ENCODE peak calls at places on chromosome 3, in nine cellular contexts. K is AG04450, R is mammary epithelial cell, I is A549, Y is cardiac fibroblast, T is AG09309, X is GM13976, Q is glutamatergic neuron, L is fibroblast of pulmonary artery. H is an unnamed sample.

GRCh38 chr3:72482589-72483249 is 365.5 kb downstream of the SHQ1 start:
- DNase-seq in Y (peak), Q (no peak), R (peak), I (peak), L (peak), X (peak), T (peak), K (peak), H (peak)

GRCh38 chr3:176840604-176841287 is 356.5 kb downstream of the TBL1XR1 start:
- DNase-seq in Q (no peak), X (no peak), T (no peak), K (no peak), Y (no peak), I (no peak), R (no peak), L (no peak), H (no peak)

GRCh38 chr3:116139607-116140006 is 305.7 kb downstream of the LSAMP start:
- DNase-seq in L (peak), Q (no peak), T (no peak), R (peak), X (no peak), K (no peak), Y (no peak), I (no peak), H (no peak)

GRCh38 chr3:148605551-148605950 is 92.2 kb upstream of the AGTR1 start:
- DNase-seq in I (no peak), L (no peak), K (no peak), Y (peak), R (no peak), Q (no peak), T (no peak), X (no peak), H (no peak)

GRCh38 chr3:15903164-15903563 is 105.4 kb upstream of the ANKRD28 start:
- DNase-seq in T (peak), Q (no peak), L (peak), K (no peak), X (no peak), I (no peak), R (peak), Y (peak), H (no peak)

GRCh38 chr3:140216249-140216648 is 281.3 kb downstream of the CLSTN2 start:
- DNase-seq in K (no peak), X (peak), Q (no peak), Y (no peak), L (no peak), R (peak), I (peak), T (no peak), H (peak)

GRCh38 chr3:145942052-145942451 is 218.9 kb downstream of the PLOD2 start:
- DNase-seq in I (no peak), K (no peak), Y (no peak), R (peak), Q (no peak), L (no peak), T (no peak), X (no peak), H (no peak)

GRCh38 chr3:117752984-117753717 is 1043.6 kb downstream of the TUSC7 start:
- DNase-seq in I (no peak), L (peak), X (no peak), K (peak), Y (no peak), R (no peak), T (peak), Q (no peak), H (no peak)

GRCh38 chr3:183825380-183826161 is at the start of gene MAP6D1:
- DNase-seq in T (no peak), L (peak), R (peak), Q (peak), X (peak), Y (peak), K (no peak), I (peak), H (peak)

GRCh38 chr3:160135850-160136249 is 89.4 kb upstream of the C3orf80 start:
- DNase-seq in T (no peak), R (no peak), L (no peak), Y (no peak), Q (no peak), X (no peak), K (no peak), I (no peak), H (no peak)
- TF ChIP-seq CTCF in T (no peak), R (no peak), L (no peak), Y (no peak), Q (no peak), X (no peak), K (no peak), I (no peak), H (no peak)

GRCh38 chr3:4982773-4983738 is 3.8 kb downstream of the BHLHE40 start:
- DNase-seq in X (no peak), T (no peak), I (peak), K (no peak), Y (peak), R (peak), Q (no peak), L (peak), H (no peak)

GRCh38 chr3:4983739-4984510 is 4.7 kb downstream of the BHLHE40 start:
- DNase-seq in I (peak), Q (no peak), L (peak), X (peak), R (peak), K (peak), T (peak), Y (peak), H (peak)

GRCh38 chr3:4980229-4981159 is 1.3 kb downstream of the BHLHE40 start:
- DNase-seq in R (peak), T (peak), Y (peak), Q (peak), X (peak), I (peak), L (peak), K (peak), H (peak)

GRCh38 chr3:4981160-4981687 is 2.0 kb downstream of the BHLHE40 start:
- DNase-seq in I (peak), R (no peak), X (no peak), Q (no peak), Y (peak), T (no peak), L (peak), K (no peak), H (no peak)

DNA sequence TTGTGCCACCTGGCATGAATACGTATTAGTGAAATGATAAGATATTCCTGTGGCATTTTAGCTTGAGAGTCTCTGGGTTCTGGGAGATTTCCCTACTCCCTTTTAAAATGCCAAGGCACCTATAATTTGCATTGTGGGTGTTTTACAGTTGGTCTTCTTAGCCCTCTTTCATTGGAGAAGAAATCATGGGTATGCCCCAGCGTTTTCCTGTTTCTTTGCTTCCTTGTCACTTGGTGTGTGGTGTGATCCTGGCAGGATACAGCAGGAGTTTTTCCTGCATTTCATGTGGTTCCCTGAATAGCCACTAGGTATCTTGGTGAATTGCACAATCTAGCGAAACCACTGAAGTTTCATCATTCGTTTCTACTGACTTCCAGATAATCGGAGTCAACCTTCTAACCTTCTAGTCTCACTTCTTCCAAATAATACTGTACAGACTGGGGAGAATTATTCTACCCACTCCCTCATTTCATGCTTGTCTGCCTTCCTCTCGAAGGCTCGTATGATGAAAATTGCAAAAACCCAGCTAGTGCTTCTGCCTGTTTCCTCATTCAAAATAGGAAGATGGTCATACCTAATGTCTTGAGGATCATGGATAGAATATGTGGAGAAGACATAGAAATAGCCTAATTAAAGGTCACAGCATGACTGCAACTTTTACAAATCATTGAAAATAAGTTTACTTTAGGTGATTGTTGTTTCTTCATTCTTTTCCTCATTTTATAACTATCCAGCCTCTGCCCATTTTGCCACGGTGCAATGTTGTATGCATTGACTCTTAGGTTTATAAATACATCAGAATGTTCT is 2.7 kb downstream of the BHLHE40 start:
- DNase-seq in K (no peak), I (peak), R (peak), T (no peak), X (no peak), L (peak), Y (peak), Q (no peak), H (no peak)
- TF ChIP-seq CTCF in K (peak), I (no peak), R (peak), T (peak), X (no peak), L (peak), Y (peak), Q (peak), H (no peak)

GRCh38 chr3:99023590-99024192 is 122.2 kb upstream of the DCBLD2 start:
- DNase-seq in R (peak), K (peak), I (peak), Y (peak), X (no peak), T (no peak), Q (no peak), L (peak), H (peak)
- TF ChIP-seq CTCF in R (peak), K (peak), I (peak), Y (peak), X (peak), T (peak), Q (peak), L (peak), H (peak)

DNA sequence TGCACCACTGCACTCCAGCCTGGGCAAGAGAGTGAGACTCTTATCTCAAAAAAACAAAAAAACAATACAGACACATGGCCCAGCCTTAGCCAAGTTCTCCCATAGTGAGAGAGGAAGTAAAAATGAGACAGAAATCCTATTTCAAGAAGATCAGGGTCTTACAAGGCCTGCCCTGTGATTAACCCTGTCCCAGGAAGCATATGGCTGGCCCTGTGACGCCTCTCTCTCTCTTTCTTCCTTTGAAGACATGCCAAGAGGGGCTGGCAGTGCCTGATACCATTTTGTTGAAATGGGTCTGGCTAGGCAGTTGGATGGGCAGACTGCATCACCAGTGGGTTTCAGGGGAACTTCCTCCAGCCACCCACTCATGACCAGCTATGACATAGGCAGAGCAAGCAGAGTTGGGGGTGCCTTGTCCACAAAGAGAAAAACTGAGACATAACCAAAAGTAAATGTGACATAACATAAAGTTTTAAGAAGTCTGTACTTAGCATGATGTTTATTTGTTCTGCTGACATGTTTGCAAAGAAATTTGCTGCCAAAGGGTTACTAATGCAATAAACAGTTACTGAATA is 31.4 kb upstream of the MANF start:
- DNase-seq in R (no peak), L (peak), Q (no peak), X (no peak), K (no peak), Y (peak), I (no peak), T (no peak), H (no peak)
- TF ChIP-seq CTCF in R (no peak), L (no peak), Q (no peak), X (no peak), K (no peak), Y (no peak), I (no peak), T (no peak), H (no peak)

DNA sequence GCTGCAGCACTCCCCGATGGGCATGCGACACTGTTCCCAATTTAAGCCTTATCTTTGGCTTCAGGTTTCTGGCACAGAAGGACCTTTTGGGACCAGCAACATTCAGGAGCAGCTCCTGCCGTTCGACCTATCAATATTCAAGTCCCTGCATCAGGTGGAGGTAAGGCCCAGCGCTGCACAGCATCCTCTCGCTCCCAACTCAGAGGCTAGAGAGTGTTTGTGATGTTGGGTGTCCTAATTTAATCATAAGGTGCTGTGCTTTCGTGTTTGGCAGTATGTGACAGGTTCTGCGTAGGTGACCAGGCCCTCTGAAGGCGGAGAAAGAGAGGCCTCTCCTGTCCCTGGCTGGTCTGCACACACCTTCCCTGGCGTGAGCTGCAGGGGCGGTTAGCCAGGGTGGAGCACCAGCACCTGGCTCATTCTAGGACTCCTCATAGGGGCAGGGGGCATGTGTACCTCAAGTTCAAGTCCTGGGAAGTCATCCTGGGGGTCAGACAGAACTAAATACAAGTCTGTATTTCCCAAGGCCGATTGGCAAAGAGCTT is 16.9 kb downstream of the NISCH start:
- DNase-seq in X (no peak), K (no peak), Q (no peak), I (no peak), R (no peak), L (no peak), Y (no peak), T (no peak), H (no peak)
- TF ChIP-seq CTCF in X (no peak), K (no peak), Q (no peak), I (no peak), R (no peak), L (no peak), Y (no peak), T (no peak), H (no peak)

DNA sequence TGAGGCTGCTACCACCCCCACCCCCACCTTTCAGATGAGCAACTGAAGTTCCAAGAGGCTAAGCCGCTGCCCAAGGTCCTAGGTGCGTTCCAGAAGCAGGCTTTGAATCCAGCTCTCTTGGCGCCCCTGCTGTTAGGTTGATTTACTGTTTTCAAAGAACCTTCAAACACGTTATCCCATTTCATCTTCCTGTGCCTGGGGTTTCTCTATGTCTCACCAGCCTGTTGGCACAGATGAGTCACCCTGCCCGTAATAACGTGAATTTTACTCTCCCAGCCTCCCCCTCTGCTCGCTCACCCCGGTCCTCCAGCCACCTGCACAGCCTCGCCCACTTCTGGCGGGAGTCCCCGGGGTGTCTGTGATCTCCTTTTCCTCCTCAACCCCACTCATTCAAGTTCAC is 13.1 kb upstream of the TSEN2 start:
- DNase-seq in Y (no peak), Q (no peak), R (peak), T (no peak), I (peak), L (no peak), X (no peak), K (no peak), H (no peak)
- TF ChIP-seq CTCF in Y (no peak), Q (no peak), R (no peak), T (no peak), I (peak), L (no peak), X (no peak), K (no peak), H (no peak)

GRCh38 chr3:80688814-80689213 is 921.0 kb upstream of the ROBO1 start:
- DNase-seq in I (peak), Q (no peak), K (no peak), L (peak), X (no peak), R (no peak), T (no peak), Y (peak), H (no peak)
- TF ChIP-seq CTCF in I (peak), Q (peak), K (peak), L (peak), X (no peak), R (no peak), T (no peak), Y (peak), H (no peak)

GRCh38 chr3:36765104-36765503 is 751 bp upstream of the DCLK3 start:
- DNase-seq in R (no peak), I (no peak), Y (no peak), K (no peak), Q (no peak), X (no peak), T (no peak), L (no peak), H (no peak)

GRCh38 chr3:36769926-36770325 is 5.6 kb upstream of the DCLK3 start:
- DNase-seq in Y (no peak), L (no peak), I (no peak), X (no peak), R (no peak), K (no peak), Q (no peak), T (no peak), H (no peak)

GRCh38 chr3:36764704-36765038 is 318 bp upstream of the DCLK3 start:
- DNase-seq in I (no peak), X (no peak), K (no peak), T (no peak), Y (no peak), L (no peak), Q (no peak), R (no peak), H (no peak)

GRCh38 chr3:36763111-36763849 is 1.1 kb downstream of the DCLK3 start:
- DNase-seq in Y (no peak), Q (no peak), R (no peak), K (no peak), T (no peak), I (no peak), X (no peak), L (no peak), H (no peak)

DNA sequence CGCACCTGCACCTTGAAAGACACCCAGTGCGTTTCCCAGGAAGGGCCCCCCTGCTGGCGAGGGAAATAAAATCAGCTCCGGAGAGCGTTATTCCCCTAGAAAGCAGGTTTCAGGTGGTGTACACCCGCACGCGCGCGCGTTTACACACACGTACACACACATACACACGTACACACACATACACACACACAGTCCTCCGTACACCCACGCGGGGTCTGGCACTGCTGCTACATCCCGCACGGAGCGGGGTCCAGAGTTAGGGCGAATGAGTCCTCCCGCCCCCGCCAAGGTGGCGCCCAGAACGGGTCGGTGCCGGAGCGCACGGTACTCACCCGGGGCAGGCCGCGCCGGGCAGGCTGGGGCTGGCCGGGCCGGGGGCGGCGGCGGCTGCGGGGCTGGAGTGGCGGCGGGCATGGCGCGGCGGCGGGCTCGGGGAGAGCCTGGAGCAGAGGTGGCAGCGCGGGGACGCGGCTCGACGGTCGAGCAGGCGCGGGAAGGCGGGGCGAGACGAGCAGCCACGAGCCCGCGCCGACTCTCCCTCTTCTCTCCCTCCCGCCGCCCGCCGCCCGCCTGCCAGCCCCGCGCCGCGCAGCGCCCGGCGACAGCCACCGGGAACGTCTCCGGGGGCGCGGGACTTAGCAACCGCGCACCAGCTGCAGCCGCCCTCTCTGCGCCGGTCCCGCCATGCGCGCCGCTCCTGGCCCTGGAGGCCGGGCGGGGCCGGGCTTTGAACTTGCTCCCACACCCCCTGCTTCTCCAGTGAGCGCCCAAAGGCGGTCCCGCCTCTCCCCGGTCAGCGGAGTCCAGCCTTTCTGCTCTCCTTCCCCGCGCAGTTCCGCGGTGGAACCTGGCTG is at the start of gene DCLK3:
- DNase-seq in I (no peak), K (no peak), Q (peak), Y (no peak), R (no peak), T (no peak), X (peak), L (no peak), H (no peak)
- TF ChIP-seq CTCF in I (no peak), K (no peak), Q (peak), Y (no peak), R (no peak), T (no peak), X (no peak), L (no peak), H (no peak)